ENCODE peak calls at places on chromosome 6, in six cellular contexts. One of them, this sample, is unnamed.

GRCh38 chr6:116975600-116975999 is 98.6 kb downstream of the RFX6 start:
- DNase-seq in IMR-90: peak
- DNase-seq in neuronal stem cell: no peak
- DNase-seq in mesenchymal stem cell: peak
- DNase-seq in H1: no peak
- DNase-seq in H9: no peak
- DNase-seq in this sample: no peak

GRCh38 chr6:10330515-10330914 is 84.4 kb downstream of the TFAP2A start:
- DNase-seq in mesenchymal stem cell: no peak
- DNase-seq in IMR-90: no peak
- DNase-seq in H9: no peak
- DNase-seq in neuronal stem cell: no peak
- DNase-seq in H1: no peak
- DNase-seq in this sample: no peak

GRCh38 chr6:34602318-34603111 is 46.4 kb upstream of the SPDEF start:
- DNase-seq in neuronal stem cell: no peak
- DNase-seq in mesenchymal stem cell: peak
- DNase-seq in IMR-90: peak
- DNase-seq in H9: no peak
- DNase-seq in H1: no peak
- DNase-seq in this sample: no peak

GRCh38 chr6:52577022-52577777 is at the start of gene TRAM2:
- DNase-seq in H1: peak
- DNase-seq in mesenchymal stem cell: peak
- DNase-seq in neuronal stem cell: peak
- DNase-seq in IMR-90: peak
- DNase-seq in H9: peak
- DNase-seq in this sample: peak

GRCh38 chr6:89034586-89035251 is 45.8 kb upstream of the PNRC1 start:
- DNase-seq in neuronal stem cell: no peak
- DNase-seq in H1: no peak
- DNase-seq in H9: no peak
- DNase-seq in IMR-90: peak
- DNase-seq in mesenchymal stem cell: peak
- DNase-seq in this sample: peak

GRCh38 chr6:163122365-163122764 is 292.2 kb upstream of the QKI start:
- DNase-seq in H1: no peak
- DNase-seq in IMR-90: no peak
- DNase-seq in H9: no peak
- DNase-seq in mesenchymal stem cell: no peak
- DNase-seq in neuronal stem cell: no peak
- DNase-seq in this sample: no peak

GRCh38 chr6:36099872-36100483 is 30.3 kb upstream of the MAPK13 start:
- DNase-seq in IMR-90: no peak
- DNase-seq in H1: no peak
- DNase-seq in neuronal stem cell: no peak
- DNase-seq in mesenchymal stem cell: no peak
- DNase-seq in H9: no peak
- DNase-seq in this sample: no peak

GRCh38 chr6:29705389-29706231 is 17.6 kb upstream of the HLA-F start:
- DNase-seq in IMR-90: peak
- DNase-seq in neuronal stem cell: peak
- DNase-seq in H9: peak
- DNase-seq in H1: peak
- DNase-seq in mesenchymal stem cell: peak
- DNase-seq in this sample: peak

GRCh38 chr6:170111816-170112582 is 178.9 kb downstream of the DLL1 start:
- DNase-seq in mesenchymal stem cell: no peak
- DNase-seq in H9: peak
- DNase-seq in neuronal stem cell: no peak
- DNase-seq in H1: peak
- DNase-seq in IMR-90: no peak
- DNase-seq in this sample: no peak

GRCh38 chr6:34816635-34817301 is 24.9 kb downstream of the BLTP3A start:
- DNase-seq in mesenchymal stem cell: no peak
- DNase-seq in H1: no peak
- DNase-seq in IMR-90: no peak
- DNase-seq in H9: no peak
- DNase-seq in neuronal stem cell: no peak
- DNase-seq in this sample: no peak

GRCh38 chr6:143110996-143111395 is 50.3 kb downstream of the AIG1 start:
- DNase-seq in neuronal stem cell: no peak
- DNase-seq in IMR-90: peak
- DNase-seq in H9: no peak
- DNase-seq in H1: no peak
- DNase-seq in mesenchymal stem cell: no peak
- DNase-seq in this sample: peak

GRCh38 chr6:107614828-107615227 is 124.9 kb downstream of the SOBP start:
- DNase-seq in mesenchymal stem cell: no peak
- DNase-seq in IMR-90: no peak
- DNase-seq in H1: no peak
- DNase-seq in H9: no peak
- DNase-seq in neuronal stem cell: no peak
- DNase-seq in this sample: no peak

GRCh38 chr6:28165566-28165965 is 23.9 kb downstream of the ZKSCAN8 start:
- DNase-seq in IMR-90: no peak
- DNase-seq in neuronal stem cell: no peak
- DNase-seq in H9: no peak
- DNase-seq in H1: no peak
- DNase-seq in mesenchymal stem cell: no peak
- DNase-seq in this sample: no peak

GRCh38 chr6:53033764-53034163 is 31.4 kb upstream of the FBXO9 start:
- DNase-seq in H9: no peak
- DNase-seq in mesenchymal stem cell: peak
- DNase-seq in H1: no peak
- DNase-seq in neuronal stem cell: no peak
- DNase-seq in IMR-90: peak
- DNase-seq in this sample: no peak

GRCh38 chr6:46904117-46904516 is 17.6 kb downstream of the ADGRF5 start:
- DNase-seq in IMR-90: no peak
- DNase-seq in H1: no peak
- DNase-seq in neuronal stem cell: no peak
- DNase-seq in H9: no peak
- DNase-seq in mesenchymal stem cell: no peak
- DNase-seq in this sample: no peak

GRCh38 chr6:43778976-43779863 is 9.2 kb downstream of the VEGFA start:
- DNase-seq in mesenchymal stem cell: no peak
- DNase-seq in H9: no peak
- DNase-seq in IMR-90: no peak
- DNase-seq in neuronal stem cell: no peak
- DNase-seq in H1: no peak
- DNase-seq in this sample: no peak

GRCh38 chr6:167588920-167589614 is 237.6 kb upstream of the AFDN start:
- DNase-seq in H9: no peak
- DNase-seq in mesenchymal stem cell: no peak
- DNase-seq in neuronal stem cell: no peak
- DNase-seq in H1: no peak
- DNase-seq in IMR-90: no peak
- DNase-seq in this sample: no peak

GRCh38 chr6:73519943-73520687 is 717 bp downstream of the EEF1A1 start:
- DNase-seq in mesenchymal stem cell: peak
- DNase-seq in H1: peak
- DNase-seq in IMR-90: peak
- DNase-seq in H9: peak
- DNase-seq in neuronal stem cell: no peak
- DNase-seq in this sample: peak

GRCh38 chr6:161434331-161434730 is 160.5 kb upstream of the AGPAT4 start:
- DNase-seq in mesenchymal stem cell: no peak
- DNase-seq in H1: no peak
- DNase-seq in H9: no peak
- DNase-seq in neuronal stem cell: no peak
- DNase-seq in IMR-90: no peak
- DNase-seq in this sample: peak

GRCh38 chr6:159946912-159947311 is 22.0 kb upstream of the IGF2R start:
- DNase-seq in neuronal stem cell: no peak
- DNase-seq in mesenchymal stem cell: no peak
- DNase-seq in IMR-90: no peak
- DNase-seq in H1: no peak
- DNase-seq in H9: no peak
- DNase-seq in this sample: no peak

GRCh38 chr6:159943965-159944598 is 24.8 kb upstream of the IGF2R start:
- DNase-seq in mesenchymal stem cell: no peak
- DNase-seq in neuronal stem cell: no peak
- DNase-seq in IMR-90: no peak
- DNase-seq in H1: no peak
- DNase-seq in H9: no peak
- DNase-seq in this sample: no peak

GRCh38 chr6:159948199-159948598 is 20.7 kb upstream of the IGF2R start:
- DNase-seq in IMR-90: no peak
- DNase-seq in neuronal stem cell: no peak
- DNase-seq in mesenchymal stem cell: no peak
- DNase-seq in H9: no peak
- DNase-seq in H1: no peak
- DNase-seq in this sample: no peak

GRCh38 chr6:159943101-159943632 is 25.7 kb upstream of the IGF2R start:
- DNase-seq in IMR-90: peak
- DNase-seq in H1: no peak
- DNase-seq in mesenchymal stem cell: no peak
- DNase-seq in neuronal stem cell: no peak
- DNase-seq in H9: no peak
- DNase-seq in this sample: no peak

GRCh38 chr6:159945801-159946392 is 23.0 kb upstream of the IGF2R start:
- DNase-seq in neuronal stem cell: no peak
- DNase-seq in H1: no peak
- DNase-seq in mesenchymal stem cell: no peak
- DNase-seq in H9: no peak
- DNase-seq in IMR-90: no peak
- DNase-seq in this sample: no peak
- H3K14ac ChIP-seq in neuronal stem cell: no peak
- H3K14ac ChIP-seq in H1: no peak
- H3K14ac ChIP-seq in mesenchymal stem cell: no peak
- H3K14ac ChIP-seq in H9: no peak
- H3K14ac ChIP-seq in IMR-90: no peak
- H3K14ac ChIP-seq in this sample: no peak

GRCh38 chr6:150450918-150451317 is 82.1 kb downstream of the IYD start:
- DNase-seq in neuronal stem cell: no peak
- DNase-seq in IMR-90: no peak
- DNase-seq in H9: no peak
- DNase-seq in mesenchymal stem cell: no peak
- DNase-seq in H1: no peak
- DNase-seq in this sample: no peak

GRCh38 chr6:150456466-150456865 is 87.7 kb downstream of the IYD start:
- DNase-seq in mesenchymal stem cell: no peak
- DNase-seq in IMR-90: no peak
- DNase-seq in H9: no peak
- DNase-seq in neuronal stem cell: no peak
- DNase-seq in H1: no peak
- DNase-seq in this sample: peak

GRCh38 chr6:150451767-150452641 is 83.2 kb downstream of the IYD start:
- DNase-seq in H1: no peak
- DNase-seq in neuronal stem cell: no peak
- DNase-seq in H9: no peak
- DNase-seq in mesenchymal stem cell: no peak
- DNase-seq in IMR-90: no peak
- DNase-seq in this sample: peak

GRCh38 chr6:150453357-150453756 is 84.5 kb downstream of the IYD start:
- DNase-seq in H1: no peak
- DNase-seq in mesenchymal stem cell: no peak
- DNase-seq in neuronal stem cell: no peak
- DNase-seq in H9: no peak
- DNase-seq in IMR-90: no peak
- DNase-seq in this sample: no peak

GRCh38 chr6:150452642-150453243 is 83.9 kb downstream of the IYD start:
- DNase-seq in H9: no peak
- DNase-seq in neuronal stem cell: peak
- DNase-seq in mesenchymal stem cell: no peak
- DNase-seq in H1: no peak
- DNase-seq in IMR-90: no peak
- DNase-seq in this sample: no peak
- H3K23ac ChIP-seq in H9: no peak
- H3K23ac ChIP-seq in neuronal stem cell: no peak
- H3K23ac ChIP-seq in mesenchymal stem cell: no peak
- H3K23ac ChIP-seq in H1: no peak
- H3K23ac ChIP-seq in IMR-90: no peak
- H3K23ac ChIP-seq in this sample: no peak

GRCh38 chr6:656460-657252 is at the start of gene HUS1B:
- DNase-seq in IMR-90: no peak
- DNase-seq in H1: no peak
- DNase-seq in mesenchymal stem cell: no peak
- DNase-seq in H9: peak
- DNase-seq in neuronal stem cell: no peak
- DNase-seq in this sample: no peak

GRCh38 chr6:658244-658643 is 1.3 kb upstream of the HUS1B start:
- DNase-seq in neuronal stem cell: no peak
- DNase-seq in H1: no peak
- DNase-seq in mesenchymal stem cell: peak
- DNase-seq in IMR-90: peak
- DNase-seq in H9: no peak
- DNase-seq in this sample: no peak

GRCh38 chr6:657743-658142 is 843 bp upstream of the HUS1B start:
- DNase-seq in neuronal stem cell: no peak
- DNase-seq in H9: no peak
- DNase-seq in H1: no peak
- DNase-seq in mesenchymal stem cell: no peak
- DNase-seq in IMR-90: no peak
- DNase-seq in this sample: no peak

GRCh38 chr6:659716-660581 is 3.0 kb upstream of the HUS1B start:
- DNase-seq in neuronal stem cell: no peak
- DNase-seq in IMR-90: no peak
- DNase-seq in mesenchymal stem cell: no peak
- DNase-seq in H9: peak
- DNase-seq in H1: peak
- DNase-seq in this sample: no peak

DNA sequence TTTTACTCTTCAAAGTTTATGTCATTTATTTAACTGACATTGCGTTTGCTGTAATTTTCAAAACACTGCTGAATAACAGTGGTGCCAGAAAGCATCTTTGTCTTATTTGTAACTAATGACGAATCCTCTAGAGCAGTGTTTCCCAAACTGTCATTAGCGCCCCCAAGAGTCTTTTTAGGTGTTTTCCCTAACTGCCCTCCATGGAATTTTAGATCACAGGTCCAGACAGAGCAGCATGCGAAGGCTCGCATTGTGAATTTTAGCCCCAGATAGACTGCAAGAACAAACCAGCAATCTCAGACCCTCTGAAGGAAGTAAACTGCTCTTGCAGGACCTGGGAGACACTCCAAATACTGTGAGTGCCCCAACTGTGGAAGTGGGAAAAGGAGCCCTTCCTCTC is 2.3 kb upstream of the HUS1B start:
- DNase-seq in neuronal stem cell: no peak
- DNase-seq in mesenchymal stem cell: no peak
- DNase-seq in H1: no peak
- DNase-seq in IMR-90: no peak
- DNase-seq in H9: peak
- DNase-seq in this sample: no peak
- H2AFZ ChIP-seq in neuronal stem cell: no peak
- H2AFZ ChIP-seq in mesenchymal stem cell: no peak
- H2AFZ ChIP-seq in H1: no peak
- H2AFZ ChIP-seq in IMR-90: no peak
- H2AFZ ChIP-seq in H9: no peak
- H2AFZ ChIP-seq in this sample: no peak

DNA sequence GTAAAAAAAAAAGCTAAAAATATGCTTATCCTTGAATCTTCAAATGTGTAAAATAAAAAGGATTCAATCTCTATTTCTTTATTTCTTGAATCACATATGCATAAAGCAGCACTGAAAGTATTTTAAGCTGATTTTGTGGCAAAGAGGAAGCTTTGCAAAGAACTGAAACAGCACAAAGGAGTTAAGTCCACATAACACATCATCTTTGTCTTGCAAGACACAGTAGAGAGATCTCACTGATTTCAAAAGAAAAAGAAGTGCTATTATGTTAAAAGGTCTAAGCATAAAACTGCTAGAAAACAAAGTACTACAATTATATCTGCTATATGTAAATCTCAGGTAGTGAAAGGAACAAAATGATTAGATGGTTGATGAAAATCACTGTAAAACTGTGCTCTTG is 127.1 kb upstream of the HMGCLL1 start:
- DNase-seq in mesenchymal stem cell: no peak
- DNase-seq in IMR-90: no peak
- DNase-seq in neuronal stem cell: no peak
- DNase-seq in H1: no peak
- DNase-seq in H9: no peak
- DNase-seq in this sample: no peak
- H3K14ac ChIP-seq in mesenchymal stem cell: no peak
- H3K14ac ChIP-seq in IMR-90: no peak
- H3K14ac ChIP-seq in neuronal stem cell: no peak
- H3K14ac ChIP-seq in H1: no peak
- H3K14ac ChIP-seq in H9: no peak
- H3K14ac ChIP-seq in this sample: no peak